ENCODE peak calls at places on chromosome 4, in seven cellular contexts. One of them, this sample, is unnamed.

GRCh38 chr4:121379276-121379675 is 1.5 kb downstream of the QRFPR start:
- DNase-seq in suprapubic skin: no peak
- DNase-seq in RWPE2: no peak
- DNase-seq in neuronal stem cell: no peak
- DNase-seq in tibial artery: no peak
- DNase-seq in CD8-positive, alpha-beta T cell: no peak
- DNase-seq in mucosa of descending colon: no peak
- DNase-seq in this sample: no peak

GRCh38 chr4:158282252-158282651 is 72.0 kb downstream of the TMEM144 start:
- DNase-seq in tibial artery: no peak
- DNase-seq in RWPE2: no peak
- DNase-seq in suprapubic skin: no peak
- DNase-seq in CD8-positive, alpha-beta T cell: no peak
- DNase-seq in neuronal stem cell: no peak
- DNase-seq in mucosa of descending colon: no peak
- DNase-seq in this sample: no peak

GRCh38 chr4:48205092-48205491 is 64.5 kb downstream of the TEC start:
- DNase-seq in suprapubic skin: no peak
- DNase-seq in mucosa of descending colon: no peak
- DNase-seq in RWPE2: no peak
- DNase-seq in tibial artery: no peak
- DNase-seq in CD8-positive, alpha-beta T cell: no peak
- DNase-seq in neuronal stem cell: no peak
- DNase-seq in this sample: no peak

GRCh38 chr4:88646528-88647280 is 50.9 kb downstream of the NAP1L5 start:
- DNase-seq in RWPE2: peak; percentile 68
- DNase-seq in mucosa of descending colon: no peak
- DNase-seq in CD8-positive, alpha-beta T cell: no peak
- DNase-seq in suprapubic skin: no peak
- DNase-seq in neuronal stem cell: no peak
- DNase-seq in tibial artery: no peak
- DNase-seq in this sample: no peak

GRCh38 chr4:1793496-1793840 is 375 bp downstream of the FGFR3 start:
- DNase-seq in tibial artery: no peak
- DNase-seq in mucosa of descending colon: peak; percentile 80
- DNase-seq in CD8-positive, alpha-beta T cell: no peak
- DNase-seq in neuronal stem cell: no peak
- DNase-seq in suprapubic skin: no peak
- DNase-seq in RWPE2: no peak
- DNase-seq in this sample: peak; percentile 58

GRCh38 chr4:74446193-74446868 is 1.4 kb downstream of the AREG start:
- DNase-seq in mucosa of descending colon: no peak
- DNase-seq in tibial artery: no peak
- DNase-seq in suprapubic skin: no peak
- DNase-seq in RWPE2: no peak
- DNase-seq in CD8-positive, alpha-beta T cell: no peak
- DNase-seq in neuronal stem cell: no peak
- DNase-seq in this sample: no peak

GRCh38 chr4:14916554-14917304 is 85.6 kb upstream of the CPEB2 start:
- DNase-seq in tibial artery: no peak
- DNase-seq in suprapubic skin: no peak
- DNase-seq in RWPE2: no peak
- DNase-seq in mucosa of descending colon: no peak
- DNase-seq in neuronal stem cell: no peak
- DNase-seq in CD8-positive, alpha-beta T cell: no peak
- DNase-seq in this sample: no peak

GRCh38 chr4:3688018-3688998 is 77.9 kb upstream of the ADRA2C start:
- DNase-seq in RWPE2: no peak
- DNase-seq in neuronal stem cell: no peak
- DNase-seq in mucosa of descending colon: no peak
- DNase-seq in CD8-positive, alpha-beta T cell: no peak
- DNase-seq in tibial artery: peak; percentile 41
- DNase-seq in suprapubic skin: peak; percentile 53
- DNase-seq in this sample: no peak

GRCh38 chr4:52199574-52200338 is 148.7 kb downstream of the SPATA18 start:
- DNase-seq in mucosa of descending colon: no peak
- DNase-seq in RWPE2: no peak
- DNase-seq in tibial artery: no peak
- DNase-seq in suprapubic skin: no peak
- DNase-seq in neuronal stem cell: no peak
- DNase-seq in CD8-positive, alpha-beta T cell: no peak
- DNase-seq in this sample: no peak

GRCh38 chr4:6732441-6733357 is 16.7 kb downstream of the BLOC1S4 start:
- DNase-seq in suprapubic skin: peak; percentile 88
- DNase-seq in CD8-positive, alpha-beta T cell: no peak
- DNase-seq in mucosa of descending colon: peak; percentile 55
- DNase-seq in neuronal stem cell: no peak
- DNase-seq in tibial artery: peak; percentile 91
- DNase-seq in RWPE2: no peak
- DNase-seq in this sample: peak; percentile 85

GRCh38 chr4:128835498-128836222 is 26.2 kb downstream of the JADE1 start:
- DNase-seq in RWPE2: no peak
- DNase-seq in suprapubic skin: no peak
- DNase-seq in mucosa of descending colon: no peak
- DNase-seq in tibial artery: peak; percentile 91
- DNase-seq in neuronal stem cell: no peak
- DNase-seq in CD8-positive, alpha-beta T cell: no peak
- DNase-seq in this sample: peak; percentile 78

GRCh38 chr4:109699553-109700225 is 3.6 kb downstream of the CASP6 start:
- DNase-seq in RWPE2: no peak
- DNase-seq in mucosa of descending colon: peak; percentile 72
- DNase-seq in CD8-positive, alpha-beta T cell: no peak
- DNase-seq in suprapubic skin: no peak
- DNase-seq in neuronal stem cell: no peak
- DNase-seq in tibial artery: no peak
- DNase-seq in this sample: no peak

GRCh38 chr4:152118108-152118507 is 357.3 kb upstream of the GATB start:
- DNase-seq in tibial artery: no peak
- DNase-seq in neuronal stem cell: no peak
- DNase-seq in suprapubic skin: no peak
- DNase-seq in CD8-positive, alpha-beta T cell: no peak
- DNase-seq in RWPE2: no peak
- DNase-seq in mucosa of descending colon: no peak
- DNase-seq in this sample: no peak

GRCh38 chr4:161061046-161061445 is 1102.8 kb downstream of the FSTL5 start:
- DNase-seq in suprapubic skin: no peak
- DNase-seq in RWPE2: no peak
- DNase-seq in neuronal stem cell: no peak
- DNase-seq in CD8-positive, alpha-beta T cell: no peak
- DNase-seq in mucosa of descending colon: no peak
- DNase-seq in tibial artery: no peak
- DNase-seq in this sample: no peak
- H3K4me1 ChIP-seq in suprapubic skin: no peaks in the 10 kb centered on the region
- H3K4me1 ChIP-seq in RWPE2: no peaks in the 10 kb centered on the region
- H3K4me1 ChIP-seq in neuronal stem cell: no peaks in the 10 kb centered on the region
- H3K4me1 ChIP-seq in CD8-positive, alpha-beta T cell: no peaks in the 10 kb centered on the region
- H3K4me1 ChIP-seq in mucosa of descending colon: no peaks in the 10 kb centered on the region
- H3K4me1 ChIP-seq in tibial artery: no peaks in the 10 kb centered on the region
- H3K4me1 ChIP-seq in this sample: no peaks in the 10 kb centered on the region

GRCh38 chr4:56389558-56389957 is 2.3 kb upstream of the AASDH start:
- DNase-seq in CD8-positive, alpha-beta T cell: no peak
- DNase-seq in RWPE2: no peak
- DNase-seq in neuronal stem cell: no peak
- DNase-seq in tibial artery: no peak
- DNase-seq in suprapubic skin: no peak
- DNase-seq in mucosa of descending colon: no peak
- DNase-seq in this sample: no peak

GRCh38 chr4:56386091-56386490 is 1.2 kb downstream of the AASDH start:
- DNase-seq in suprapubic skin: no peak
- DNase-seq in neuronal stem cell: no peak
- DNase-seq in CD8-positive, alpha-beta T cell: no peak
- DNase-seq in mucosa of descending colon: no peak
- DNase-seq in RWPE2: no peak
- DNase-seq in tibial artery: no peak
- DNase-seq in this sample: no peak

GRCh38 chr4:56387023-56388001 is at the start of gene AASDH:
- DNase-seq in tibial artery: peak; percentile 94
- DNase-seq in CD8-positive, alpha-beta T cell: peak; percentile 94
- DNase-seq in suprapubic skin: peak; percentile 94
- DNase-seq in mucosa of descending colon: peak; percentile 97
- DNase-seq in neuronal stem cell: peak; percentile 95
- DNase-seq in RWPE2: peak; percentile 89
- DNase-seq in this sample: peak; percentile 94

GRCh38 chr4:56391270-56391669 is 4.0 kb upstream of the AASDH start:
- DNase-seq in tibial artery: no peak
- DNase-seq in CD8-positive, alpha-beta T cell: no peak
- DNase-seq in suprapubic skin: no peak
- DNase-seq in RWPE2: no peak
- DNase-seq in neuronal stem cell: no peak
- DNase-seq in mucosa of descending colon: no peak
- DNase-seq in this sample: no peak

DNA sequence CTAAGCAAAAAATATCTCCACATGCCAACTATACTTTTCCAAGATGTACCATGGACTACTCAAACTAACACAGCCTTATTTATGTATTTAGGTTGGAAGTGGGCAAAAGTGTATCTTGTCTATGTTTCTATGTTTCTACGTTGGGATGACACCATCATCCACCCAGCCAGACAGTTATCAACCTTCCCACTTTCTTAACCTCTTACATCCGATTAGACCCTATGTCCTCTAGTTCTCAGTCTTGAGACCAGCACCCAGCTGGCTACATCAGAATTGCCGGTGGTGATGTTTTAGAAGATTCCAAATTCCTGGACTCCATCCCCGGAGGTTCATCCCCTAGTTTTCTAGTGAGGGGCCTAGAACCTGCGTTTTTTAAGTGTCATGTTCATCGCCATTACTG is 1.0 kb upstream of the AASDH start:
- DNase-seq in suprapubic skin: no peak
- DNase-seq in mucosa of descending colon: no peak
- DNase-seq in RWPE2: no peak
- DNase-seq in neuronal stem cell: no peak
- DNase-seq in CD8-positive, alpha-beta T cell: no peak
- DNase-seq in tibial artery: no peak
- DNase-seq in this sample: no peak
- H3K4me1 ChIP-seq in suprapubic skin: peaks cover 17% of the 10 kb centered on the region
- H3K4me1 ChIP-seq in mucosa of descending colon: peaks cover 16% of the 10 kb centered on the region
- H3K4me1 ChIP-seq in RWPE2: peaks cover 5% of the 10 kb centered on the region
- H3K4me1 ChIP-seq in neuronal stem cell: peaks cover 6% of the 10 kb centered on the region
- H3K4me1 ChIP-seq in CD8-positive, alpha-beta T cell: peaks cover 21% of the 10 kb centered on the region
- H3K4me1 ChIP-seq in tibial artery: peaks cover 9% of the 10 kb centered on the region
- H3K4me1 ChIP-seq in this sample: peaks cover 9% of the 10 kb centered on the region

GRCh38 chr4:140049924-140050681 is 103.9 kb downstream of the MAML3 start:
- DNase-seq in suprapubic skin: no peak
- DNase-seq in CD8-positive, alpha-beta T cell: no peak
- DNase-seq in neuronal stem cell: no peak
- DNase-seq in tibial artery: no peak
- DNase-seq in RWPE2: no peak
- DNase-seq in mucosa of descending colon: no peak
- DNase-seq in this sample: no peak
- H3K4me1 ChIP-seq in suprapubic skin: peaks cover 33% of the 10 kb centered on the region
- H3K4me1 ChIP-seq in CD8-positive, alpha-beta T cell: peaks cover 43% of the 10 kb centered on the region
- H3K4me1 ChIP-seq in neuronal stem cell: peaks cover 41% of the 10 kb centered on the region
- H3K4me1 ChIP-seq in tibial artery: peaks cover 20% of the 10 kb centered on the region
- H3K4me1 ChIP-seq in RWPE2: peaks cover 10% of the 10 kb centered on the region
- H3K4me1 ChIP-seq in mucosa of descending colon: peaks cover 12% of the 10 kb centered on the region
- H3K4me1 ChIP-seq in this sample: peaks cover 23% of the 10 kb centered on the region

GRCh38 chr4:37993806-37994205 is 33.6 kb downstream of the PTTG2 start:
- DNase-seq in mucosa of descending colon: no peak
- DNase-seq in RWPE2: no peak
- DNase-seq in CD8-positive, alpha-beta T cell: no peak
- DNase-seq in neuronal stem cell: no peak
- DNase-seq in tibial artery: no peak
- DNase-seq in suprapubic skin: no peak
- DNase-seq in this sample: no peak
- H3K4me1 ChIP-seq in mucosa of descending colon: peaks cover 6% of the 10 kb centered on the region
- H3K4me1 ChIP-seq in RWPE2: no peaks in the 10 kb centered on the region
- H3K4me1 ChIP-seq in CD8-positive, alpha-beta T cell: peaks cover 11% of the 10 kb centered on the region
- H3K4me1 ChIP-seq in neuronal stem cell: peaks cover 5% of the 10 kb centered on the region
- H3K4me1 ChIP-seq in tibial artery: peaks cover 52% of the 10 kb centered on the region
- H3K4me1 ChIP-seq in suprapubic skin: peaks cover 49% of the 10 kb centered on the region
- H3K4me1 ChIP-seq in this sample: peaks cover 76% of the 10 kb centered on the region

GRCh38 chr4:96166806-96167205 is 326.9 kb downstream of the PDHA2 start:
- DNase-seq in neuronal stem cell: no peak
- DNase-seq in RWPE2: no peak
- DNase-seq in suprapubic skin: no peak
- DNase-seq in mucosa of descending colon: no peak
- DNase-seq in tibial artery: no peak
- DNase-seq in CD8-positive, alpha-beta T cell: no peak
- DNase-seq in this sample: no peak
- H3K4me1 ChIP-seq in neuronal stem cell: no peaks in the 10 kb centered on the region
- H3K4me1 ChIP-seq in RWPE2: peaks cover 13% of the 10 kb centered on the region
- H3K4me1 ChIP-seq in suprapubic skin: no peaks in the 10 kb centered on the region
- H3K4me1 ChIP-seq in mucosa of descending colon: no peaks in the 10 kb centered on the region
- H3K4me1 ChIP-seq in tibial artery: no peaks in the 10 kb centered on the region
- H3K4me1 ChIP-seq in CD8-positive, alpha-beta T cell: no peaks in the 10 kb centered on the region
- H3K4me1 ChIP-seq in this sample: no peaks in the 10 kb centered on the region

GRCh38 chr4:156956359-156956758 is 15.2 kb downstream of the PDGFC start:
- DNase-seq in tibial artery: no peak
- DNase-seq in RWPE2: no peak
- DNase-seq in neuronal stem cell: no peak
- DNase-seq in CD8-positive, alpha-beta T cell: no peak
- DNase-seq in suprapubic skin: no peak
- DNase-seq in mucosa of descending colon: no peak
- DNase-seq in this sample: no peak

GRCh38 chr4:156956947-156957346 is 14.7 kb downstream of the PDGFC start:
- DNase-seq in CD8-positive, alpha-beta T cell: no peak
- DNase-seq in suprapubic skin: no peak
- DNase-seq in tibial artery: no peak
- DNase-seq in RWPE2: no peak
- DNase-seq in neuronal stem cell: no peak
- DNase-seq in mucosa of descending colon: no peak
- DNase-seq in this sample: no peak

GRCh38 chr4:156954598-156954997 is 17.0 kb downstream of the PDGFC start:
- DNase-seq in neuronal stem cell: no peak
- DNase-seq in suprapubic skin: no peak
- DNase-seq in RWPE2: no peak
- DNase-seq in mucosa of descending colon: no peak
- DNase-seq in tibial artery: no peak
- DNase-seq in CD8-positive, alpha-beta T cell: no peak
- DNase-seq in this sample: no peak

GRCh38 chr4:156952078-156952759 is 19.4 kb downstream of the PDGFC start:
- DNase-seq in suprapubic skin: no peak
- DNase-seq in mucosa of descending colon: no peak
- DNase-seq in neuronal stem cell: no peak
- DNase-seq in CD8-positive, alpha-beta T cell: no peak
- DNase-seq in RWPE2: no peak
- DNase-seq in tibial artery: no peak
- DNase-seq in this sample: no peak

GRCh38 chr4:156953951-156954350 is 17.6 kb downstream of the PDGFC start:
- DNase-seq in mucosa of descending colon: no peak
- DNase-seq in suprapubic skin: no peak
- DNase-seq in RWPE2: no peak
- DNase-seq in CD8-positive, alpha-beta T cell: no peak
- DNase-seq in tibial artery: no peak
- DNase-seq in neuronal stem cell: no peak
- DNase-seq in this sample: no peak
- H3K4me1 ChIP-seq in mucosa of descending colon: peaks cover 7% of the 10 kb centered on the region
- H3K4me1 ChIP-seq in suprapubic skin: peaks cover 23% of the 10 kb centered on the region
- H3K4me1 ChIP-seq in RWPE2: peaks cover 83% of the 10 kb centered on the region
- H3K4me1 ChIP-seq in CD8-positive, alpha-beta T cell: no peaks in the 10 kb centered on the region
- H3K4me1 ChIP-seq in tibial artery: peaks cover 24% of the 10 kb centered on the region
- H3K4me1 ChIP-seq in neuronal stem cell: peaks cover 7% of the 10 kb centered on the region
- H3K4me1 ChIP-seq in this sample: peaks cover 85% of the 10 kb centered on the region